ENCODE peak calls at places on chromosome 17, in nine cellular contexts. One of them, this sample, is unnamed. For H3K36me3, the result is how much of the 10 kb centered on the place peaks cover.

GRCh38 chr17:32319548-32319905 is 22.4 kb downstream of the C17orf75 start:
- DNase-seq in H1: peak
- DNase-seq in stomach: peak
- DNase-seq in suprapubic skin: peak
- DNase-seq in K562: peak
- DNase-seq in sigmoid colon: peak
- DNase-seq in GM12878: peak
- DNase-seq in breast epithelium: peak
- DNase-seq in SK-N-SH: peak
- DNase-seq in this sample: peak

GRCh38 chr17:46943511-46944393 is 20.8 kb downstream of the GOSR2 start:
- DNase-seq in H1: no peak
- DNase-seq in stomach: no peak
- DNase-seq in suprapubic skin: no peak
- DNase-seq in K562: peak
- DNase-seq in sigmoid colon: peak
- DNase-seq in GM12878: no peak
- DNase-seq in breast epithelium: no peak
- DNase-seq in SK-N-SH: peak
- DNase-seq in this sample: no peak

GRCh38 chr17:70074991-70075390 is at the start of gene KCNJ16:
- DNase-seq in H1: no peak
- DNase-seq in stomach: peak
- DNase-seq in suprapubic skin: no peak
- DNase-seq in K562: no peak
- DNase-seq in sigmoid colon: no peak
- DNase-seq in GM12878: no peak
- DNase-seq in breast epithelium: no peak
- DNase-seq in SK-N-SH: no peak
- DNase-seq in this sample: no peak

GRCh38 chr17:32546031-32546444 is 59.2 kb downstream of the CDK5R1 start:
- DNase-seq in H1: peak
- DNase-seq in stomach: no peak
- DNase-seq in suprapubic skin: no peak
- DNase-seq in K562: no peak
- DNase-seq in sigmoid colon: no peak
- DNase-seq in GM12878: no peak
- DNase-seq in breast epithelium: no peak
- DNase-seq in SK-N-SH: peak
- DNase-seq in this sample: no peak

GRCh38 chr17:17079761-17080160 is 37.5 kb downstream of the MPRIP start:
- DNase-seq in H1: no peak
- DNase-seq in stomach: no peak
- DNase-seq in suprapubic skin: no peak
- DNase-seq in K562: no peak
- DNase-seq in sigmoid colon: peak
- DNase-seq in GM12878: no peak
- DNase-seq in breast epithelium: peak
- DNase-seq in SK-N-SH: no peak
- DNase-seq in this sample: peak

GRCh38 chr17:18002171-18002570 is 29.5 kb downstream of the DRC3 start:
- DNase-seq in H1: no peak
- DNase-seq in stomach: no peak
- DNase-seq in suprapubic skin: no peak
- DNase-seq in K562: no peak
- DNase-seq in sigmoid colon: no peak
- DNase-seq in GM12878: no peak
- DNase-seq in breast epithelium: no peak
- DNase-seq in SK-N-SH: no peak
- DNase-seq in this sample: no peak

GRCh38 chr17:76625496-76625895 is 18.1 kb downstream of the ST6GALNAC1 start:
- DNase-seq in H1: no peak
- DNase-seq in stomach: no peak
- DNase-seq in suprapubic skin: no peak
- DNase-seq in K562: no peak
- DNase-seq in sigmoid colon: no peak
- DNase-seq in GM12878: no peak
- DNase-seq in breast epithelium: no peak
- DNase-seq in SK-N-SH: no peak
- DNase-seq in this sample: no peak

GRCh38 chr17:66964083-66964771 is at the start of gene CACNG4:
- DNase-seq in H1: no peak
- DNase-seq in stomach: no peak
- DNase-seq in suprapubic skin: no peak
- DNase-seq in K562: peak
- DNase-seq in sigmoid colon: no peak
- DNase-seq in GM12878: no peak
- DNase-seq in breast epithelium: no peak
- DNase-seq in SK-N-SH: peak
- DNase-seq in this sample: no peak

GRCh38 chr17:46026045-46026814 is 27.2 kb downstream of the STH start:
- DNase-seq in H1: no peak
- DNase-seq in stomach: no peak
- DNase-seq in suprapubic skin: no peak
- DNase-seq in K562: no peak
- DNase-seq in sigmoid colon: no peak
- DNase-seq in GM12878: no peak
- DNase-seq in breast epithelium: no peak
- DNase-seq in SK-N-SH: no peak
- DNase-seq in this sample: peak

GRCh38 chr17:43169561-43170139 is 1.4 kb upstream of the NBR1 start:
- DNase-seq in H1: no peak
- DNase-seq in stomach: peak
- DNase-seq in suprapubic skin: no peak
- DNase-seq in K562: peak
- DNase-seq in sigmoid colon: peak
- DNase-seq in GM12878: no peak
- DNase-seq in breast epithelium: peak
- DNase-seq in SK-N-SH: peak
- DNase-seq in this sample: peak

DNA sequence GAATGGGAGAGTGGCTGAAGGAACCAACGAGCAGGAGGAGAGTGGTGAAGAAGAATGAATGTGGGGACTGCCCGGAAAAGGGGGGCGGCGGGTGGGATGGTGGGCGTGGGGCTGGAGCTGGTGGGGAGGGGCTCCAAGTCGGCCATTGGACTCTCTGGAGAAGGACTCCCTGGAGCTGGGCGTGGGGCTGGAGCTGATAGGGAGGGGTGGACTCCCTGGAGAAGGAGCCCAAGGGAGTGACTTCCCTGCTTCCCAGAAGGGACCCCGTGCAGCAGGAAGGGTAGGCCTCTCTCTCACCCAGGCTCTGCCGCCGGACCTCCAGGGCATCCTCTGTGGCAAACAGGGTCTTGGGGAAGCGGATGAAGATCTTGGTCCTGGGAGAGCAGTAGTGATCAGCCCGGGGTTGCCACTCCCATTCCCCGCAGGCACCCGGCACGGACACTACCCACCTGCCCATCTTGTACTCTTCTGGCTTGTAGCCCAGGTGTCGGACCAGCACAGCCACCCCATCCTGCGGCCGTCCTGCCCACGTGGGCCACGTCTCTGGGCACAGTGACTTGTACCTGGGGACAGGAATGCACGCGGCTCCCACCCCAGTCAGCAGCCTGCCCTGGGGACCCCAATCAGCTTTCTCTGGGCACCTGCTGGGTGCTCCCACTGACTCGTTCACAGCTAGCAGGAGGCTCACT is 14.9 kb upstream of the CRK start:
- DNase-seq in H1: no peak
- DNase-seq in stomach: no peak
- DNase-seq in suprapubic skin: no peak
- DNase-seq in K562: no peak
- DNase-seq in sigmoid colon: no peak
- DNase-seq in GM12878: no peak
- DNase-seq in breast epithelium: no peak
- DNase-seq in SK-N-SH: no peak
- DNase-seq in this sample: no peak
- H3K36me3 ChIP-seq in H1: under half
- H3K36me3 ChIP-seq in stomach: half or more
- H3K36me3 ChIP-seq in suprapubic skin: half or more
- H3K36me3 ChIP-seq in K562: under half
- H3K36me3 ChIP-seq in sigmoid colon: half or more
- H3K36me3 ChIP-seq in GM12878: under half
- H3K36me3 ChIP-seq in breast epithelium: under half
- H3K36me3 ChIP-seq in SK-N-SH: under half
- H3K36me3 ChIP-seq in this sample: under half

DNA sequence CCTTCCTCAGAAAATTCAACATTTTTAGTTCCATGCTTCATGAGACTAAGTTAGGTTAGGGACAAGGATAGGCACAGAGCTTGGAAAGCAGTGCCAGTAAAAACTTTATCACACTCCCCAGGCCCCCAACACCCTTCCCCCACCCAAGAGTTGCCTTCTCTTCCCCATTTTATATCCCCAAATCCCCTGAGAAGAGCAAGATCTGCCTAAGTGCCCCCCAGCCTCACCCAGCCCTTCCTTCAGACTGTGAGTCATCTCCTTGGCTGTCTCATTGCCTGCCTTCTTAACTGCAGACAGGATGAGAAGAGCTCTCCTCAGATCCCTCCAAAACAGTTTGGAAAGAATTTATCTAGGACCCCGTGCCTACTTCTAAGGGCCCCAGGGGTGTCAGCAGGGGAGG is 55.8 kb downstream of the NEUROD2 start:
- DNase-seq in H1: no peak
- DNase-seq in stomach: no peak
- DNase-seq in suprapubic skin: no peak
- DNase-seq in K562: no peak
- DNase-seq in sigmoid colon: no peak
- DNase-seq in GM12878: no peak
- DNase-seq in breast epithelium: no peak
- DNase-seq in SK-N-SH: no peak
- DNase-seq in this sample: no peak
- H3K27ac ChIP-seq in H1: no peak
- H3K27ac ChIP-seq in stomach: no peak
- H3K27ac ChIP-seq in suprapubic skin: no peak
- H3K27ac ChIP-seq in K562: no peak
- H3K27ac ChIP-seq in sigmoid colon: no peak
- H3K27ac ChIP-seq in GM12878: no peak
- H3K27ac ChIP-seq in breast epithelium: no peak
- H3K27ac ChIP-seq in SK-N-SH: no peak
- H3K27ac ChIP-seq in this sample: no peak

GRCh38 chr17:79991924-79992656 is 43.6 kb downstream of the TBC1D16 start:
- DNase-seq in H1: no peak
- DNase-seq in stomach: peak
- DNase-seq in suprapubic skin: no peak
- DNase-seq in K562: no peak
- DNase-seq in sigmoid colon: no peak
- DNase-seq in GM12878: no peak
- DNase-seq in breast epithelium: peak
- DNase-seq in SK-N-SH: no peak
- DNase-seq in this sample: no peak

GRCh38 chr17:79995691-79996090 is 40.0 kb downstream of the TBC1D16 start:
- DNase-seq in H1: no peak
- DNase-seq in stomach: no peak
- DNase-seq in suprapubic skin: no peak
- DNase-seq in K562: no peak
- DNase-seq in sigmoid colon: no peak
- DNase-seq in GM12878: no peak
- DNase-seq in breast epithelium: no peak
- DNase-seq in SK-N-SH: no peak
- DNase-seq in this sample: no peak

GRCh38 chr17:79994602-79995001 is 41.1 kb downstream of the TBC1D16 start:
- DNase-seq in H1: no peak
- DNase-seq in stomach: no peak
- DNase-seq in suprapubic skin: no peak
- DNase-seq in K562: no peak
- DNase-seq in sigmoid colon: no peak
- DNase-seq in GM12878: no peak
- DNase-seq in breast epithelium: no peak
- DNase-seq in SK-N-SH: no peak
- DNase-seq in this sample: no peak

GRCh38 chr17:79992657-79993389 is 42.8 kb downstream of the TBC1D16 start:
- DNase-seq in H1: no peak
- DNase-seq in stomach: no peak
- DNase-seq in suprapubic skin: no peak
- DNase-seq in K562: no peak
- DNase-seq in sigmoid colon: no peak
- DNase-seq in GM12878: no peak
- DNase-seq in breast epithelium: no peak
- DNase-seq in SK-N-SH: no peak
- DNase-seq in this sample: no peak

DNA sequence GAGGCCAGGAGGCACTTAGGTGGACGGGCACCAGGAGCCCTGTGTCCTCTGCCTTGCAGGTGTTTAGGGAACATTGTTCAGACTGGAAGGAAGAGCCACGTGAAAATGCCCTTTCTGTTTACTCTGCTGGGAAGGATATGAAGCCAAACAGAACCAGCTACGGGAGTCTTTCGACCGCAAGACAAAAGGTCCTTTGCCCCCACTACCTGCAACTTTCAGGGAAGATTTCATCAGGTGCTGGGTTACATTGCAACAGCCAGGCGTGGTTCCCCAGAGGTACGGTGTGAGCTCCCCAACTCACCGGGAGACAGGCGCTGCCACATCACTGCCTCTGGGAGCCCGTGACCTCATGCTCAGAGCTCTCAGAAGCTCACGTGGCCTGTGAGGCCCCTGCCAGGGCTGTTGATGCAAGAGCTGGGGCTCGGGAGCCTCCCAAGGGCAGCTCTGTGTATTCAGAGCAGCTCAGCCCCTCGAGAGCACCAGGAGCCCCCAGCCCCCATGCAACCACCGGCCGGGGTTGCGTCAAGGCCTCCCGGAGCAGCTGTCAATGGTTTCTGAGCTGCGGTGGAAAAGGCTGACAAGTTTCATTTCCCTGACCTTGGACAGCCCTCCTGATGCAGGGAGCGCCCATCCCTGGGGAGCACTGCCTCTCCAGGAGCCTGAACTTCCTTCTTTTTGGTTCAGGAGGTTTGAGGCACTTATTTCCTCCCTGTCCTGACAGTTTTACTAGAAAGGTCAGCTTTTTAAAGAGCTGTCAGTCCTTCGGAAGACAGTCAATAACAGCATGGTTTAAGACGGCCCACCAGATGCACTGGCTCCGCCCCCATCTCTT is 42.1 kb downstream of the TBC1D16 start:
- DNase-seq in H1: peak
- DNase-seq in stomach: peak
- DNase-seq in suprapubic skin: peak
- DNase-seq in K562: no peak
- DNase-seq in sigmoid colon: peak
- DNase-seq in GM12878: no peak
- DNase-seq in breast epithelium: peak
- DNase-seq in SK-N-SH: no peak
- DNase-seq in this sample: peak
- TF ChIP-seq POLR2AphosphoS5 in H1: no peak
- TF ChIP-seq POLR2AphosphoS5 in stomach: no peak
- TF ChIP-seq POLR2AphosphoS5 in suprapubic skin: no peak
- TF ChIP-seq POLR2AphosphoS5 in K562: no peak
- TF ChIP-seq POLR2AphosphoS5 in sigmoid colon: no peak
- TF ChIP-seq POLR2AphosphoS5 in GM12878: no peak
- TF ChIP-seq POLR2AphosphoS5 in breast epithelium: peak
- TF ChIP-seq POLR2AphosphoS5 in SK-N-SH: no peak
- TF ChIP-seq POLR2AphosphoS5 in this sample: peak

DNA sequence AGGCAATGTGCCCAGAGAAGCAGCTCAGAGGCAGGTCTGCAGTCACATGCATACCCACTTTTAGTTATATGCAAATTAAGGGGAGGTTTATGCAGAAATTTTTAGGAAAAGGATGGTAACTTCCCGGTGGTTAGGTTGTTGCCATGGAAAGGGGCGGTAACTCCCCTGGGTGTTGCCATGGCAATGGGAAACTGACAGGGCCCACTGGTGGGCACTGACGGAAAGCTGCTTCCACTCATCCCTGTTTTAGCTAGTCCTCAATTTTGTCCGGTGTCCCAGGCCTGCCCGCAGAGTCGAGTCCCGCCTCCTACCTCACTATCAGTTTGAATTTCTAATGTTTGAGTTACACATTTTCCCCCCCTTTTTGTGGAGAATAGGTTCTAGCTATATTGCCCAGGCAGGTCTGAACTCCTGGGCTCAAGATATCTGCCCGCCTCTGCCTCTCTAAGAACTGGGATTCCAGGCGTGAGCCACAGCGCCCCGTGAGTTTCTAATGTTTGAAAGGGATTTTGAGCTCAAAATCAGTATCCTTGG is 10.5 kb upstream of the GJD3 start:
- DNase-seq in H1: no peak
- DNase-seq in stomach: no peak
- DNase-seq in suprapubic skin: no peak
- DNase-seq in K562: no peak
- DNase-seq in sigmoid colon: no peak
- DNase-seq in GM12878: no peak
- DNase-seq in breast epithelium: no peak
- DNase-seq in SK-N-SH: no peak
- DNase-seq in this sample: no peak
- H3K36me3 ChIP-seq in H1: under half
- H3K36me3 ChIP-seq in stomach: under half
- H3K36me3 ChIP-seq in suprapubic skin: under half
- H3K36me3 ChIP-seq in K562: under half
- H3K36me3 ChIP-seq in sigmoid colon: under half
- H3K36me3 ChIP-seq in GM12878: under half
- H3K36me3 ChIP-seq in breast epithelium: under half
- H3K36me3 ChIP-seq in SK-N-SH: under half
- H3K36me3 ChIP-seq in this sample: under half